ENCODE peak calls at places on chromosomes 4 and X, in seven cellular contexts. M is small intestine, X is spleen, D is astrocyte of the spinal cord, H is bronchial epithelial cell, A is aorta, T is heart left ventricle. L is an unnamed sample.

GRCh38 chr4:86935833-86936721 is 1.3 kb downstream of the AFF1 start:
- DNase-seq in M (peak), X (peak), D (peak), H (peak), A (peak), T (peak), L (no peak)

GRCh38 chr4:4524364-4524763 is 17.5 kb downstream of the STX18 start:
- DNase-seq in M (peak), X (peak), D (no peak), H (no peak), A (no peak), T (no peak), L (no peak)

GRCh38 chr4:73603307-73603710 is 16.9 kb downstream of the RASSF6 start:
- DNase-seq in M (peak), X (no peak), D (peak), H (peak), A (no peak), T (no peak), L (peak)

GRCh38 chr4:177204126-177204525 is 105.5 kb upstream of the NEIL3 start:
- DNase-seq in M (no peak), X (no peak), D (no peak), H (no peak), A (no peak), T (no peak), L (no peak)

GRCh38 chr4:124939908-124940307 is 227.4 kb upstream of the ANKRD50 start:
- DNase-seq in M (no peak), X (no peak), D (no peak), H (peak), A (no peak), T (no peak), L (no peak)

GRCh38 chr4:185656467-185656890 is 121.2 kb upstream of the PDLIM3 start:
- DNase-seq in M (no peak), X (no peak), D (peak), H (no peak), A (peak), T (peak), L (peak)

GRCh38 chrX:47707031-47707780 is 48.2 kb upstream of the UXT start:
- DNase-seq in M (no peak), X (no peak), D (peak), H (no peak), A (no peak), T (no peak), L (no peak)

GRCh38 chrX:16484338-16484737 is 165.6 kb upstream of the S100G start:
- DNase-seq in M (no peak), X (no peak), D (peak), H (peak), A (no peak), T (no peak), L (peak)

GRCh38 chr4:169619518-169619957 is 840 bp upstream of the CLCN3 start:
- DNase-seq in M (peak), X (peak), D (peak), H (peak), A (no peak), T (peak), L (no peak)

GRCh38 chrX:134453631-134454030 is 6.3 kb upstream of the HPRT1 start:
- DNase-seq in M (peak), X (no peak), D (no peak), H (no peak), A (no peak), T (no peak), L (no peak)

GRCh38 chr4:37989398-37990260 is 29.4 kb downstream of the PTTG2 start:
- DNase-seq in M (no peak), X (no peak), D (no peak), H (no peak), A (no peak), T (no peak), L (no peak)

GRCh38 chr4:38782452-38783108 is at the start of gene TLR10:
- DNase-seq in M (peak), X (no peak), D (peak), H (peak), A (no peak), T (peak), L (no peak)

GRCh38 chrX:15864629-15865028 is 10.0 kb upstream of the AP1S2 start:
- DNase-seq in M (no peak), X (no peak), D (peak), H (peak), A (no peak), T (no peak), L (peak)

GRCh38 chrX:101659601-101660063 is at the start of gene ARMCX2:
- DNase-seq in M (peak), X (peak), D (peak), H (peak), A (peak), T (peak), L (peak)

GRCh38 chr4:163484906-163485305 is 9.6 kb upstream of the TMA16 start:
- DNase-seq in M (peak), X (no peak), D (peak), H (peak), A (no peak), T (peak), L (no peak)

GRCh38 chrX:13250831-13251612 is 68.8 kb downstream of the ATXN3L start:
- DNase-seq in M (no peak), X (no peak), D (peak), H (no peak), A (no peak), T (peak), L (peak)

GRCh38 chr4:112862318-112862674 is 187.2 kb upstream of the ANK2 start:
- DNase-seq in M (no peak), X (no peak), D (no peak), H (no peak), A (no peak), T (no peak), L (no peak)

GRCh38 chrX:48711929-48712505 is 15.5 kb downstream of the SUV39H1 start:
- DNase-seq in M (peak), X (no peak), D (no peak), H (no peak), A (no peak), T (no peak), L (no peak)

GRCh38 chr4:150588341-150588740 is 6.4 kb downstream of the MAB21L2 start:
- DNase-seq in M (no peak), X (no peak), D (no peak), H (no peak), A (no peak), T (no peak), L (no peak)

GRCh38 chr4:150589174-150589573 is 7.2 kb downstream of the MAB21L2 start:
- DNase-seq in M (no peak), X (no peak), D (no peak), H (no peak), A (no peak), T (no peak), L (no peak)

GRCh38 chr4:150593996-150594395 is 12.0 kb downstream of the MAB21L2 start:
- DNase-seq in M (no peak), X (no peak), D (no peak), H (no peak), A (no peak), T (no peak), L (no peak)

GRCh38 chr4:150591904-150592303 is 10.0 kb downstream of the MAB21L2 start:
- DNase-seq in M (no peak), X (no peak), D (no peak), H (no peak), A (no peak), T (no peak), L (no peak)

GRCh38 chr4:150591284-150591874 is 9.4 kb downstream of the MAB21L2 start:
- DNase-seq in M (no peak), X (no peak), D (peak), H (no peak), A (no peak), T (no peak), L (no peak)
- H3K4me3 ChIP-seq in M (no peak), X (no peak), D (no peak), H (no peak), A (no peak), T (no peak), L (no peak)

DNA sequence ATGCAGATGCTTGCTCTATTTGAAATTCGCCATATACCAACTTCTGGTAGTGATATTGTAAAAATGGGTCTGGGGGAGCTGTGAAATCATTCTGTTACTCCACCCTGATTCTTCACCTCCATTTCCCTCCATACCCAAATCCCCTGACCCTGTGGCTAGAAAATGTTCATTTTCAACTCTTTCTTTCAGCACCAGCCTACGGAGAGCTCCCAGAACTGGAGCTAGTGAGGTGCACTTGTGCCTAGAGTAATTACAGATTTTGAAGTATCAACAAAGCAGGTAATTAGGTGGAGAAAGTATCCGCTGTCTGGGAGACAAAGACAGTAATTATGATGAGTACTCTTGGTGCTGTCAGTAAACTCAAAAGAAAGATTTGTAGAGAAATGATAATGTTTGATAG is 8.1 kb downstream of the ARHGAP36 start:
- DNase-seq in M (no peak), X (no peak), D (no peak), H (no peak), A (no peak), T (no peak), L (no peak)
- H3K4me3 ChIP-seq in M (no peak), X (no peak), D (no peak), H (no peak), A (no peak), T (no peak), L (no peak)

DNA sequence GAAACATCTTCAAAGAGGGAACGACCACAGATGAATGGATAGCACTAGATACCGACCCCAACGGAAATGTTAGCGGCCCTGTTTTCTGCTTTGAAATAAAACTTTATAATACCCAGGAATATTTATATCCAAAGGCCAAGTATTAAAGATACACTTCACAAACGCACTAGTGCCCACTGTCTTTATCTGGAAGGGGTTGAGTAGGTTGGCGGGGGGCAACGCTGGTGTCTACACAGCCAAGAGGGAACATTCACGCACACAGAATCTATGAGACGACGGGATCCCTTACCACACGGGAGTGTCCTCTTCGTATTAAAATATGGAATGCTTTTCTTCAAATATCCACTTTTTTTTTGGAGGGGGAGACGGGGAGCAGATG is 3.3 kb downstream of the HAND2 start:
- DNase-seq in M (no peak), X (no peak), D (no peak), H (no peak), A (no peak), T (no peak), L (no peak)
- H3K4me3 ChIP-seq in M (no peak), X (no peak), D (no peak), H (no peak), A (peak), T (peak), L (peak)

GRCh38 chr4:157977086-157977485 is 195.7 kb downstream of the GASK1B start:
- DNase-seq in M (no peak), X (no peak), D (no peak), H (no peak), A (no peak), T (no peak), L (no peak)

GRCh38 chr4:157984285-157984911 is 188.4 kb downstream of the GASK1B start:
- DNase-seq in M (no peak), X (no peak), D (no peak), H (peak), A (no peak), T (no peak), L (no peak)

GRCh38 chr4:157983300-157983699 is 189.5 kb downstream of the GASK1B start:
- DNase-seq in M (no peak), X (no peak), D (no peak), H (no peak), A (no peak), T (no peak), L (no peak)

GRCh38 chr4:157980158-157980557 is 192.7 kb downstream of the GASK1B start:
- DNase-seq in M (no peak), X (no peak), D (no peak), H (no peak), A (no peak), T (no peak), L (no peak)

GRCh38 chr4:157978680-157979361 is 194.0 kb downstream of the GASK1B start:
- DNase-seq in M (peak), X (no peak), D (peak), H (peak), A (peak), T (peak), L (peak)
- H3K4me3 ChIP-seq in M (no peak), X (no peak), D (no peak), H (no peak), A (peak), T (no peak), L (peak)

GRCh38 chr4:110793381-110793801 is 170.5 kb upstream of the PITX2 start:
- DNase-seq in M (no peak), X (no peak), D (no peak), H (no peak), A (no peak), T (no peak), L (peak)

GRCh38 chr4:110799171-110799570 is 176.3 kb upstream of the PITX2 start:
- DNase-seq in M (no peak), X (no peak), D (no peak), H (no peak), A (no peak), T (no peak), L (no peak)

GRCh38 chr4:110798682-110799081 is 175.8 kb upstream of the PITX2 start:
- DNase-seq in M (no peak), X (no peak), D (no peak), H (no peak), A (no peak), T (no peak), L (no peak)

GRCh38 chr4:110792036-110792435 is 169.2 kb upstream of the PITX2 start:
- DNase-seq in M (no peak), X (no peak), D (no peak), H (no peak), A (no peak), T (no peak), L (no peak)

DNA sequence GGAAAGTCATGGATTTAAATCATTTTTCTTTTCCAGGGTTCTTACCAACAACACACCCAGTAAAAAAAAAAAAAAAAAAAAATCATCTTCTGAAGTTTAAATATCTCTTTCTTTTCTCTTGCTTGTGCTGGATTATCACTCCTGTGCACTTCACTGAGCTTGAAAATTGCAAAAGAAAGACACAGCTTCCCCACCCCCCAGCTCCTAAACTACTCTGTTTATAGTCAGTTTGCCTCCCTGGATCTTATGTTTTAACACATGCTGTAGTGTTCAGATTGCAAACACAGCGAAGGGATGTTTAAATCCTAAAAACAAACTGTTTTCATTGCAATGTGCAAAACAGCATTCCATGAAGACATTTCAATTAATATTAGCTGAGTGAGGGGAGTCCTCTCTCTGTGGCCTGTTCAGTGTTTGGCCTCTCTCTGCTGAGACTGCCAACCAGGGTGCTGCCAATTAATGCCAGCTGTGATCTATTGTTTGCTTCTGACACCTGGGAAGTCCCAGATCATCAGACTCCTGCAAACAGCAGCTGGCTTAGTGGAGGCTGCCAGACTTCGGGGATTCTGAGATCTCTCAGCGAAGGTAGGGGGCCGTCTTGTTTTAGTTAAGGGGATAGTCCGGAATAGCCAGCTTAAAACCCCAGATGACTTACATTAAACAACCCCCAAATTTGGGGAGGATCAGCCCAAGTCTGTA is 171.2 kb upstream of the PITX2 start:
- DNase-seq in M (no peak), X (no peak), D (no peak), H (no peak), A (no peak), T (no peak), L (no peak)
- H3K4me3 ChIP-seq in M (no peak), X (no peak), D (no peak), H (no peak), A (no peak), T (no peak), L (no peak)

DNA sequence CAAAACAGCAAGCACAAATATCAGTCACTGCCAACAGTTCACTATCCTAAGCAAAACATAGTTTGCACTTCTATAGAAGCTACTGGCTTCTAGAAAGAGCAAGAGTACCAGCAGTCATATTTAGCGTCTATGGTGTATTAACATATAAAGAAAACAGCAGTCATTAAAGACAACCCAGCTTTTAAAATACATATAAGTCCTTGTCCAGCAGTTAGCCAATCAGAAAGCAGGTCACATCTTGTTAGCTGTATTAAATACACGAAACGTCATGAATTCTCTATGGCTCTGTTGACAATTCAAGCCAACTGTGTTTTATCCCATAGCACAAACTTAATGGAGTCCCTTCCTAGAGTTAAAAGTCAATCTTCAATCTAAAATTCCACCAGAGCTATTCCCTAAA is 1.6 kb downstream of the LDB2 start:
- DNase-seq in M (no peak), X (no peak), D (peak), H (no peak), A (no peak), T (no peak), L (no peak)
- H3K4me3 ChIP-seq in M (no peak), X (peak), D (peak), H (no peak), A (no peak), T (peak), L (peak)

L was measured in skeletal muscle cell.